ENCODE peak calls at places on chromosomes 5 and 9, in four cellular contexts. R is astrocyte, J is uterus, K is HCT116. Q is an unnamed sample.

GRCh38 chr9:129570450-129571297 is 50.2 kb downstream of the C9orf50 start:
- DNase-seq in R (peak), K (peak), J (peak), Q (peak)

GRCh38 chr5:135364416-135365262 is 34.4 kb downstream of the MACROH2A1 start:
- DNase-seq in K (no peak), R (no peak), J (no peak), Q (no peak)

GRCh38 chr5:133792683-133793082 is 175.7 kb downstream of the C5orf15 start:
- DNase-seq in R (no peak), K (no peak), J (no peak), Q (no peak)

GRCh38 chr5:174083041-174083827 is 37.7 kb downstream of the NSG2 start:
- DNase-seq in J (no peak), K (no peak), R (no peak), Q (no peak)

GRCh38 chr9:137470785-137471184 is 11.7 kb upstream of the NSMF start:
- DNase-seq in R (no peak), J (no peak), K (no peak), Q (no peak)

GRCh38 chr9:26781906-26782305 is 110.7 kb downstream of the CAAP1 start:
- DNase-seq in J (no peak), K (no peak), R (no peak), Q (no peak)

GRCh38 chr5:116626272-116626723 is 51.7 kb upstream of the SEMA6A start:
- DNase-seq in K (no peak), R (peak), J (peak), Q (no peak)

GRCh38 chr5:25701936-25702335 is 1057.2 kb upstream of the CDH10 start:
- DNase-seq in K (no peak), R (no peak), J (no peak), Q (no peak)

GRCh38 chr5:136781464-136781863 is 416.1 kb upstream of the TRPC7 start:
- DNase-seq in J (no peak), K (no peak), R (peak), Q (no peak)

GRCh38 chr5:14663734-14664269 is 716 bp upstream of the OTULIN start:
- DNase-seq in J (peak), K (no peak), R (no peak), Q (no peak)

GRCh38 chr9:90802534-90802933 is 915 bp downstream of the SYK start:
- DNase-seq in K (no peak), J (no peak), R (no peak), Q (no peak)

GRCh38 chr5:124655943-124656459 is 90.4 kb downstream of the ZNF608 start:
- DNase-seq in K (peak), J (no peak), R (peak), Q (peak)

GRCh38 chr9:94918038-94918753 is 191.7 kb downstream of the AOPEP start:
- DNase-seq in R (no peak), K (no peak), J (no peak), Q (no peak)

GRCh38 chr9:129400001-129400970 is 220.6 kb downstream of the C9orf50 start:
- DNase-seq in K (no peak), R (no peak), J (peak), Q (no peak)

GRCh38 chr9:110762783-110763182 is 94.2 kb downstream of the MUSK start:
- DNase-seq in J (no peak), R (peak), K (no peak), Q (no peak)

GRCh38 chr9:95438958-95439357 is 77.8 kb downstream of the PTCH1 start:
- DNase-seq in R (no peak), J (no peak), K (no peak), Q (no peak)

GRCh38 chr9:89046832-89047231 is 55.6 kb downstream of the S1PR3 start:
- DNase-seq in R (peak), K (no peak), J (no peak), Q (no peak)

GRCh38 chr5:4879693-4880303 is 260.3 kb upstream of the ADAMTS16 start:
- DNase-seq in J (peak), R (peak), K (peak), Q (peak)

GRCh38 chr5:9712506-9713285 is 82.5 kb upstream of the TAS2R1 start:
- DNase-seq in R (peak), J (no peak), K (no peak), Q (peak)

GRCh38 chr9:129270205-129270604 is 92.1 kb upstream of the IER5L start:
- DNase-seq in R (no peak), J (no peak), K (no peak), Q (no peak)

GRCh38 chr5:43485406-43485805 is 1.7 kb upstream of the TMEM267 start:
- DNase-seq in J (no peak), R (no peak), K (no peak), Q (no peak)
- H3K27ac ChIP-seq in J (no peak), R (no peak), K (no peak), Q (peak)

DNA sequence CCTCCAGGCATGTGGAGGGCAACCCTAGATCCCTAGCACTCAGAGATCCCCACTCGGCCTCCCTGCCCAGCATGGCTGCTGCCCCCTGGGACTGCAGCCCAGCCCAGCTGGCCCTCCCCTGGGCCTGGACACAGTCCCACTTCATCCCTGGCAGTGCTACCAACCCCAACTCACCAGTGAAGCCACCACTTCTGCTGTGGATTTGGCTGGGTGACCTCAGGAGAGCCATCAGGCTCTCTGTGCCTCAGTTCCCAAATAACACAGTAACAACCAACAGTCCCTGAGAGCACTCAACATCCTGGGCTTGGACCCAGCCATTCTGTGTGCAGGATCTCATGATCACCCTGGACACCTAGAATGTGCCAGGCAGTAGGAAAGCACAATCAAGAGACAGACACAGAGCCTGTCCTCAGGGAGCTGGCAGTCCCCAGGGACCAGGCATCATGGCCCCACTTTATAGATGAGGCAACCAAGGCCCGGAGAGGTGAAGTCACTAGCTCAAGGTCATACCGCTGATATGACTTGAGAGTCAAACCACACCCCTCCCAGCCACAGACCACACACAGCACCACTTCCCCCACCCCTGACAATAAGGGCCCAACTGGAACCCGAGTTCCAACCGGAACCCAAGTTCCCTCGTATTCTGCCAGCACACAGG is 4.7 kb upstream of the PSMB7 start:
- DNase-seq in R (no peak), J (no peak), K (no peak), Q (no peak)
- TF ChIP-seq CTCF in R (no peak), J (no peak), K (no peak), Q (peak)

GRCh38 chr9:100673249-100673648 is 95.4 kb downstream of the CAVIN4 start:
- DNase-seq in K (no peak), R (no peak), J (no peak), Q (no peak)
- H3K27ac ChIP-seq in K (no peak), R (no peak), J (no peak), Q (no peak)

DNA sequence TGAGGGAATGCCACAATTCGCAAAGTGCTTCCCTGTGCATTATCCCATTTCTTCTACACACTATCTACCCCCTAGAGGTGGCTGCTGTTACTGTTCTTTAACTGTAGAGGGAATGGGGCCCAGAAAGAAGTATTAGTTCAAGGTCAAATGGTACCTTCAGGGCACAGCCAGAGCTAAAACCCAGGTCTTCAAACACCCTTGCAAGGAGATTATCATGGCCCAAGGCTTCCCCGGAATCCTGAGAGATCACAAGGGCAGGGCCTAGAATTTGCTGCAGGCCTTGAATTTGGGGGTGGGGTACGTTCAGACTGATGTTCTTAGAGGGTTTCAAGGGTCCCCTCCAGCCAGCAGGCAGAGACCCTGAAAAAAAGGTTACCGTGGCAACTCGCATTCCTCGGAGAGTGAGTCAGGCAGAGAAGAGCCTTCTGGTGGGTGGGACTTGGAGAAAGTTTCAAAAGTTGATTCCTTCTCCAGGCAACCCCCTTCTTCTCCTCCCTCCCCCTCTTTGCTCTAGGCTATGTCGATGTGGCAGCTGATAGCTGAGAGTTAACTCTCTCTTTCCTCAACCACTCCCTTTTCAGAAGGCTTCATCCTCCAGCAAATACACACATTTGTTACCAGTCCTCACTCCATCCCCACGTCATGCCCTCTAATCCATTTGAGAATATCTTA is 1.9 kb downstream of the SPARC start:
- DNase-seq in K (no peak), J (peak), R (peak), Q (peak)
- TF ChIP-seq CTCF in K (no peak), J (no peak), R (peak), Q (no peak)

DNA sequence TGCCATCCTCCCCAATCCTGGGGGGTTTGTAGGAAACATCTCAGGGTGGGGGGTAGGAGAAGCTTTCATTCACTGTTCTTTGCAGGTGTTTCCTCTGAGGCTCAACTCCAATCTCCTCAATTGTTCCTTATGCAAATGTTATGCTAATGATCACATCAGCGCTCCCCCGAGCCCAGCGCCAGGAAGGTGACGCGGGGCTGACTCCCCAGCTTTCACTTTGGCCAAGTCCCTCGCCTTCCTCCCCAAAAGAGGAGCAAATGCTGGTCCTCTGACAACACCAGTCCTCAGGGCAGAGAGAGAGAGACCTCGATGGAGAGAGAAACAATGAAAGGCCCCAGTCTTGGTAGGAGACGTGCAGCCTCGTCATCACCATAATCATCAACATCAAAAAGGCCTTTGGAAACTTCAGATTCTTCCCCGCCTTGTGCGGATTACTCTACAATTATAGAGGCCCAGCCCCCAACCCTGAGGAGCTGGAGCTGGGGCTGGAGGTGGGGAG is 39.1 kb downstream of the PCDH1 start:
- DNase-seq in J (no peak), R (peak), K (no peak), Q (no peak)
- H3K27ac ChIP-seq in J (peak), R (no peak), K (no peak), Q (no peak)

GRCh38 chr9:712643-713042 is 128.9 kb upstream of the DMRT1 start:
- DNase-seq in R (no peak), J (no peak), K (no peak), Q (no peak)
- TF ChIP-seq CTCF in R (no peak), J (no peak), K (no peak), Q (no peak)

Q was measured in RWPE1.